ENCODE peak calls at places on chromosomes 2 and 18, in five cellular contexts. B, W, K, D and A are unnamed samples.

GRCh38 chr2:65360441-65360840 is 72.0 kb downstream of the SPRED2 start:
- DNase-seq in K (no peak), B (no peak), W (no peak), D (no peak), A (no peak)

GRCh38 chr18:54787616-54788015 is 40.7 kb upstream of the RAB27B start:
- DNase-seq in D (no peak), K (peak), W (no peak), B (no peak), A (no peak)

GRCh38 chr2:99868260-99868659 is 274.1 kb downstream of the AFF3 start:
- DNase-seq in B (no peak), W (no peak), D (no peak), K (peak), A (no peak)

GRCh38 chr18:916562-916961 is 11.9 kb downstream of the ADCYAP1 start:
- DNase-seq in W (no peak), B (no peak), K (no peak), D (no peak), A (no peak)

GRCh38 chr2:119958642-119959268 is 54.1 kb upstream of the EPB41L5 start:
- DNase-seq in W (no peak), K (peak), B (no peak), D (no peak), A (no peak)

GRCh38 chr18:10441472-10441871 is 13.0 kb upstream of the APCDD1 start:
- DNase-seq in W (no peak), D (no peak), B (no peak), K (peak), A (no peak)

GRCh38 chr2:133948610-133949290 is 305.1 kb upstream of the MGAT5 start:
- DNase-seq in B (no peak), W (no peak), D (no peak), K (no peak), A (no peak)

GRCh38 chr18:3973191-3973590 is 481.9 kb downstream of the DLGAP1 start:
- DNase-seq in D (no peak), B (no peak), K (no peak), W (no peak), A (no peak)

GRCh38 chr2:23599691-23600090 is 214.7 kb downstream of the KLHL29 start:
- DNase-seq in D (no peak), W (peak), K (no peak), B (no peak), A (no peak)